ENCODE peak calls at places on chromosomes 7 and 10, in ten cellular contexts. W is HuH-7, L is gastrocnemius medialis, K is anterior cingulate cortex, F is caudate nucleus, Q is activated T-cell treated with anti-CD3 and anti-CD28 coated beads for 1 hour, P is lung, S is posterior cingulate gyrus, Z is fibroblast of the aortic adventitia, X is NCI-H82. M is an unnamed sample.

GRCh38 chr10:8840356-8840755 is 785.9 kb downstream of the GATA3 start:
- DNase-seq in X (no peak), S (no peak), F (no peak), Q (no peak), K (no peak), P (no peak), L (no peak), Z (no peak), W (no peak), M (no peak)

GRCh38 chr7:33221374-33221773 is 92.0 kb downstream of the BBS9 start:
- DNase-seq in P (no peak), K (no peak), F (no peak), X (no peak), Z (no peak), S (no peak), Q (no peak), L (no peak), W (no peak), M (no peak)

GRCh38 chr7:135774284-135774683 is 25.7 kb upstream of the FAM180A start:
- DNase-seq in Q (no peak), P (peak; percentile 38), S (no peak), X (no peak), W (no peak), F (no peak), L (no peak), K (no peak), Z (no peak), M (peak; percentile 58)

GRCh38 chr10:4051011-4051407 is 266.0 kb upstream of the KLF6 start:
- DNase-seq in W (no peak), F (no peak), S (no peak), K (no peak), P (no peak), Z (peak; percentile 16), L (peak; percentile 46), X (no peak), Q (no peak), M (no peak)

GRCh38 chr10:113135025-113135424 is 185.0 kb downstream of the TCF7L2 start:
- DNase-seq in Q (no peak), P (no peak), K (no peak), X (no peak), Z (no peak), F (no peak), S (no peak), L (no peak), W (no peak), M (no peak)

GRCh38 chr7:115775981-115776380 is 254.6 kb downstream of the TFEC start:
- DNase-seq in X (no peak), K (no peak), P (no peak), L (no peak), Q (no peak), F (no peak), Z (no peak), S (no peak), W (no peak), M (no peak)

GRCh38 chr7:81218480-81219106 is 299.7 kb upstream of the SEMA3C start:
- DNase-seq in K (no peak), S (no peak), Z (no peak), F (no peak), Q (no peak), X (no peak), L (no peak), W (no peak), P (no peak), M (no peak)

GRCh38 chr10:5628366-5628765 is 38.0 kb downstream of the ASB13 start:
- DNase-seq in Q (no peak), S (no peak), F (no peak), L (peak; percentile 44), K (no peak), W (no peak), P (no peak), Z (peak; percentile 83), X (no peak), M (no peak)

GRCh38 chr7:84181628-84182027 is 13.0 kb downstream of the SEMA3A start:
- DNase-seq in K (no peak), Z (no peak), F (no peak), W (no peak), S (no peak), L (no peak), P (no peak), Q (no peak), X (no peak), M (no peak)

GRCh38 chr7:150410680-150411346 is 31.7 kb downstream of the ZNF775 start:
- DNase-seq in F (no peak), X (no peak), Q (no peak), S (no peak), K (no peak), L (no peak), Z (peak; percentile 20), W (no peak), P (no peak), M (no peak)

GRCh38 chr7:2231992-2232765 is 566 bp downstream of the MAD1L1 start:
- DNase-seq in S (no peak), W (peak; percentile 61), X (peak; percentile 65), F (no peak), Z (peak; percentile 13), K (no peak), L (no peak), P (no peak), Q (no peak), M (no peak)

GRCh38 chr10:87038286-87038717 is 18.2 kb downstream of the FAM25A start:
- DNase-seq in Z (no peak), W (no peak), L (no peak), P (no peak), F (no peak), X (no peak), K (no peak), Q (no peak), S (no peak), M (no peak)

GRCh38 chr7:87152897-87153641 is 816 bp downstream of the DMTF1 start:
- DNase-seq in Q (peak; percentile 14), P (peak; percentile 29), S (peak; percentile 28), X (peak; percentile 42), W (peak; percentile 24), K (no peak), Z (peak; percentile 50), F (peak; percentile 55), L (peak; percentile 16), M (no peak)

GRCh38 chr7:105257338-105257737 is 131.4 kb downstream of the SRPK2 start:
- DNase-seq in F (no peak), K (no peak), P (no peak), Q (no peak), X (no peak), W (no peak), L (no peak), Z (no peak), S (no peak), M (no peak)

GRCh38 chr10:13146383-13146782 is 15.0 kb upstream of the MCM10 start:
- DNase-seq in X (no peak), P (no peak), L (no peak), K (no peak), Z (peak; percentile 23), Q (no peak), W (no peak), F (no peak), S (no peak), M (no peak)

GRCh38 chr10:48210391-48210790 is 64.1 kb downstream of the FRMPD2 start:
- DNase-seq in Q (no peak), X (no peak), K (no peak), P (no peak), F (no peak), L (no peak), S (no peak), Z (no peak), W (no peak), M (no peak)

GRCh38 chr7:44581426-44581906 is 565 bp downstream of the TMED4 start:
- DNase-seq in S (no peak), W (no peak), X (peak; percentile 44), P (no peak), F (peak; percentile 48), K (no peak), Z (no peak), Q (peak; percentile 23), L (peak; percentile 38), M (no peak)

GRCh38 chr10:71736570-71737355 is 17.2 kb upstream of the C10orf105 start:
- DNase-seq in P (no peak), Q (no peak), W (no peak), F (no peak), Z (no peak), S (no peak), K (no peak), L (no peak), X (no peak), M (no peak)

GRCh38 chr10:118799779-118800178 is 45.0 kb upstream of the CACUL1 start:
- DNase-seq in W (no peak), S (no peak), X (no peak), Q (no peak), K (no peak), Z (peak; percentile 26), F (no peak), P (no peak), L (no peak), M (peak; percentile 35)

GRCh38 chr7:107164092-107164491 is 4.7 kb upstream of the HBP1 start:
- DNase-seq in X (no peak), Q (no peak), F (no peak), Z (no peak), S (no peak), L (no peak), K (no peak), W (no peak), P (no peak), M (no peak)

GRCh38 chr7:140067052-140067451 is 4.3 kb upstream of the PARP12 start:
- DNase-seq in F (no peak), X (no peak), Q (no peak), P (no peak), L (no peak), K (no peak), Z (no peak), W (no peak), S (no peak), M (no peak)

M was measured in epithelial cell of proximal tubule.